ENCODE peak calls at places on chromosomes 6 and 20, in seven cellular contexts. P, I, U, M, K, O and G are unnamed samples.

GRCh38 chr6:50846109-50846859 is 27.6 kb downstream of the TFAP2B start:
- DNase-seq in P (no peak), I (no peak), U (no peak), M (no peak), K (no peak), O (no peak), G (no peak)

GRCh38 chr6:46453221-46453620 is 38.0 kb downstream of the RCAN2 start:
- DNase-seq in P (no peak), I (peak; percentile 18), U (no peak), M (no peak), K (no peak), O (no peak), G (no peak)

GRCh38 chr6:119604124-119604523 is 254.6 kb upstream of the MAN1A1 start:
- DNase-seq in P (no peak), I (no peak), U (no peak), M (no peak), K (no peak), O (no peak), G (no peak)

GRCh38 chr20:51372966-51373365 is 169.6 kb downstream of the NFATC2 start:
- DNase-seq in P (no peak), I (no peak), U (no peak), M (no peak), K (no peak), O (no peak), G (no peak)

GRCh38 chr20:44460795-44461141 is 14.9 kb upstream of the TTPAL start:
- DNase-seq in P (peak; percentile 56), I (no peak), U (no peak), M (no peak), K (no peak), O (no peak), G (peak; percentile 83)

GRCh38 chr6:148358196-148358785 is 15.7 kb downstream of the SASH1 start:
- DNase-seq in P (no peak), I (peak; percentile 8), U (no peak), M (no peak), K (no peak), O (peak; percentile 67), G (no peak)

GRCh38 chr6:39419607-39420006 is 97.1 kb upstream of the KCNK16 start:
- DNase-seq in P (no peak), I (no peak), U (no peak), M (no peak), K (no peak), O (no peak), G (no peak)

GRCh38 chr6:33192671-33193602 is 670 bp upstream of the COL11A2 start:
- DNase-seq in P (no peak), I (no peak), U (no peak), M (no peak), K (no peak), O (peak; percentile 53), G (no peak)

GRCh38 chr6:34202329-34203201 is 34.1 kb upstream of the HMGA1 start:
- DNase-seq in P (no peak), I (no peak), U (no peak), M (no peak), K (no peak), O (no peak), G (no peak)

GRCh38 chr20:9460518-9460917 is 53.9 kb upstream of the LAMP5 start:
- DNase-seq in P (no peak), I (no peak), U (no peak), M (no peak), K (no peak), O (no peak), G (peak; percentile 30)

GRCh38 chr6:155200012-155200411 is 63.8 kb upstream of the CLDN20 start:
- DNase-seq in P (no peak), I (no peak), U (no peak), M (no peak), K (no peak), O (no peak), G (no peak)

GRCh38 chr6:152232494-152233151 is 404.5 kb downstream of the SYNE1 start:
- DNase-seq in P (no peak), I (no peak), U (no peak), M (no peak), K (no peak), O (no peak), G (no peak)

GRCh38 chr20:51830538-51830937 is 28.2 kb upstream of the SALL4 start:
- DNase-seq in P (no peak), I (no peak), U (no peak), M (no peak), K (no peak), O (no peak), G (no peak)

GRCh38 chr6:96675617-96676016 is 112.7 kb downstream of the FHL5 start:
- DNase-seq in P (no peak), I (no peak), U (no peak), M (no peak), K (no peak), O (no peak), G (no peak)

GRCh38 chr6:166738778-166739654 is 112.0 kb upstream of the RPS6KA2 start:
- DNase-seq in P (no peak), I (no peak), U (no peak), M (no peak), K (no peak), O (no peak), G (no peak)

GRCh38 chr6:169978615-169979161 is 227.3 kb downstream of the ERMARD start:
- DNase-seq in P (no peak), I (no peak), U (no peak), M (no peak), K (no peak), O (no peak), G (peak; percentile 88)

GRCh38 chr6:134176283-134176975 is 124.0 kb upstream of the SLC2A12 start:
- DNase-seq in P (no peak), I (no peak), U (no peak), M (no peak), K (peak; percentile 87), O (peak; percentile 81), G (no peak)

GRCh38 chr6:150142304-150142656 is 564 bp upstream of the PPP1R14C start:
- DNase-seq in P (no peak), I (no peak), U (no peak), M (no peak), K (no peak), O (no peak), G (peak; percentile 64)

GRCh38 chr6:15987569-15987968 is 141.3 kb upstream of the MYLIP start:
- DNase-seq in P (no peak), I (no peak), U (no peak), M (no peak), K (no peak), O (no peak), G (no peak)

GRCh38 chr20:856361-856775 is 22.9 kb downstream of the FAM110A start:
- DNase-seq in P (no peak), I (no peak), U (no peak), M (peak; percentile 67), K (no peak), O (no peak), G (peak; percentile 97)

GRCh38 chr6:25381077-25381476 is 101.9 kb downstream of the CARMIL1 start:
- DNase-seq in P (no peak), I (no peak), U (no peak), M (no peak), K (no peak), O (no peak), G (no peak)

GRCh38 chr6:105211831-105212230 is 32.0 kb upstream of the POPDC3 start:
- DNase-seq in P (no peak), I (no peak), U (no peak), M (no peak), K (no peak), O (no peak), G (peak; percentile 49)

DNA sequence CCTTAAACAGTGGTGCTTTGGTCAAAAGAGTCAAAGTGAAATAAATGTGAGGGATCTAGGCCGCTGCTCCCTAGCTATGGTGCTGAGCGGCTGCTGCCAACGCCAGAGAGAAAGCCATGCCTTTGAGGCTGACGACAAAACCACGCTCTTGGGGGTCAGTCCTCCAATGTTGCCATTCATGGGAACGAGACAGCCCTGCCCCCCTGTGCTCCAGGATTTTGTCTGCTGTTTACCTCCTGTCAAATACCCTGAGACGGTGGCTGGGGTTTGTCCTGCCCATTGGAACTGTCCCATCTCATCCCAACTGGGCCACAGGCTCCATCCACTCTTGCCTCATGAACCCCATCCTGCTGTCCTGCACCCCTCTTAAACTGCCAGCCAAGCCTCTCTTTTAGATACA is 73.3 kb upstream of the QKI start:
- DNase-seq in P (no peak), I (no peak), U (no peak), M (no peak), K (peak; percentile 65), O (no peak), G (no peak)
- H3K27ac ChIP-seq in P (no peak overlapping the region), I (no peak overlapping the region), U (no peak overlapping the region), M (no peak overlapping the region), K (no peak overlapping the region), O (no peak overlapping the region), G (no peak overlapping the region)

DNA sequence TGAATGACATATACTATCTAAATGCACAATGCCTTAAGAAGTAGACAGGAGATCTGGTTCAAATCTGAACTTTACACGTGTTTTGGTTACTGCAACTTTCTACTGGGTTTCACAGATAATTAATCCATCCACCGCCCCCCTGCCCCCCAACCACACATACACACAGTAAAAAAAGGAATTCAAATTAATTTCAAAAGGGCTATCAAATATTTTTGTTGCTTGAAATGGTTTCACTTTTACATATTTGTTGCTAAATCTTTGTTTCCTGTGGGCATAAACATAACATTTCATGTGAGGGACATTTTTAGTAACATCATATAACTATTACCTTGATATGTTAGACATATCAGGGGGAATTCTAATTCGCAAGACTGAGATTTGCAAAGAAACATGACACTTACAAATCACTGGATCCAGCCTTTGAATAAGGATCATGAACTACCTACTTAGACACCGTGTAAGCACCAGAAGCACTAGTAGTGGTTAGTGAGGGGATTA is 7.5 kb downstream of the NEDD9 start:
- DNase-seq in P (no peak), I (no peak), U (no peak), M (no peak), K (no peak), O (no peak), G (no peak)
- H3K27ac ChIP-seq in P (no peak overlapping the region), I (no peak overlapping the region), U (no peak overlapping the region), M (no peak overlapping the region), K (peak overlapping the region; percentile 47), O (no peak overlapping the region), G (no peak overlapping the region)

DNA sequence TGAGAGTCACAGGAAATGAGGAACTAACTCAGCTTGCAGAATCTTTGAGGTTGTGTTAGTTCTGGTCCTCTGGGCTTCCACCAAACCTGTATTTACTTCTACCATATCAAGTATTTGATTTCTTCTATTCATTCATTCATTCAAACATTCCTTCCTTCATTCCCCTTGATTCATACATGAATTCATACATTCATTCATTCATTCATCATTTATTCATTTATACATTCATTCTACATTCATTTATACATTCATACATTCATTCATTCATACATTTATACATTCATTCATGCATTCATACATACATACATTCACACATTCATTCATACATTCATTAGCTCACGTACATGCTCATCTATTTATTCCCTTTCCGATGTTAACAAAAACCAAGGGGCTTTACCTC is 120.3 kb downstream of the BMP7 start:
- DNase-seq in P (no peak), I (no peak), U (no peak), M (no peak), K (no peak), O (no peak), G (no peak)
- H3K27ac ChIP-seq in P (no peak overlapping the region), I (no peak overlapping the region), U (no peak overlapping the region), M (no peak overlapping the region), K (no peak overlapping the region), O (no peak overlapping the region), G (no peak overlapping the region)

DNA sequence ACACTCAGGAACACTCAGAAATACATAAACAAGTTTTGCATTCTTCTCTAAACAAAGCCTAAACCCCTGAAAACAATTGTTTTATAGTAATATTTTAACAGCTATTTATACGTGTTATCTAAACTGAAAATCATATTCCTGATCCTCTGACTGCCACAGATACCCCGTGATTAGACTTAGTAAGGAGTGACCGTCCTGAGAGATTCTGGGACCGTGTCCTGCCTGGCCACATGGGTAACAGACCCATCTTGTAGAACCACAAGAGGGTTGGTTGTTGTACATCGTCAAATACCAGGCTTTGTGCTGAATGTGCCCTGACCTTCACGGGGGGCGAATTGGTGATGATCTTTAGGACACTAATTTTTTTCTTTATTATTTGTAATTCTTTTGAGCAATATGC is 214.4 kb downstream of the TMEM242 start:
- DNase-seq in P (no peak), I (no peak), U (no peak), M (no peak), K (no peak), O (no peak), G (no peak)
- H3K27ac ChIP-seq in P (no peak overlapping the region), I (peak overlapping the region; percentile 76), U (no peak overlapping the region), M (no peak overlapping the region), K (no peak overlapping the region), O (peak overlapping the region; percentile 31), G (no peak overlapping the region)